ENCODE peak calls at places on chromosomes 5 and 9, in four cellular contexts. One of them, this sample, is unnamed.
A peak's percentile ranks its signal among the peaks of the same experiment; 100 is the strongest.

GRCh38 chr9:119736478-119737454 is 367.5 kb upstream of the BRINP1 start:
- DNase-seq in SJSA1: no peak
- DNase-seq in IMR-90: no peak
- DNase-seq in A549: no peak
- DNase-seq in this sample: no peak

GRCh38 chr5:136164226-136164625 is 28.7 kb downstream of the SMIM32 start:
- DNase-seq in SJSA1: no peak
- DNase-seq in A549: no peak
- DNase-seq in IMR-90: no peak
- DNase-seq in this sample: no peak

GRCh38 chr5:64635056-64635686 is 55.1 kb upstream of the SHISAL2B start:
- DNase-seq in A549: peak; percentile 7
- DNase-seq in SJSA1: no peak
- DNase-seq in IMR-90: peak; percentile 39
- DNase-seq in this sample: peak; percentile 40

GRCh38 chr9:14515564-14516198 is 177.6 kb downstream of the ZDHHC21 start:
- DNase-seq in A549: no peak
- DNase-seq in IMR-90: no peak
- DNase-seq in SJSA1: no peak
- DNase-seq in this sample: peak; percentile 69

GRCh38 chr9:32738501-32739172 is 44.7 kb upstream of the TMEM215 start:
- DNase-seq in IMR-90: no peak
- DNase-seq in A549: no peak
- DNase-seq in SJSA1: no peak
- DNase-seq in this sample: peak; percentile 3

GRCh38 chr5:39132128-39132447 is 57.9 kb upstream of the RICTOR start:
- DNase-seq in IMR-90: no peak
- DNase-seq in A549: no peak
- DNase-seq in SJSA1: no peak
- DNase-seq in this sample: no peak

GRCh38 chr5:84249918-84250635 is 134.6 kb downstream of the EDIL3 start:
- DNase-seq in A549: no peak
- DNase-seq in SJSA1: peak; percentile 90
- DNase-seq in IMR-90: peak; percentile 79
- DNase-seq in this sample: peak; percentile 85

GRCh38 chr5:133828727-133829126 is 139.7 kb downstream of the C5orf15 start:
- DNase-seq in A549: no peak
- DNase-seq in SJSA1: no peak
- DNase-seq in IMR-90: no peak
- DNase-seq in this sample: no peak

GRCh38 chr5:178388381-178389030 is 155.9 kb upstream of the PHYKPL start:
- DNase-seq in IMR-90: peak; percentile 18
- DNase-seq in SJSA1: peak; percentile 35
- DNase-seq in A549: no peak
- DNase-seq in this sample: no peak

GRCh38 chr5:73093943-73094342 is 26.4 kb upstream of the TMEM171 start:
- DNase-seq in A549: no peak
- DNase-seq in IMR-90: peak; percentile 78
- DNase-seq in SJSA1: peak; percentile 73
- DNase-seq in this sample: peak; percentile 67

GRCh38 chr9:115992834-115993233 is 160.8 kb upstream of the PAPPA start:
- DNase-seq in IMR-90: peak; percentile 82
- DNase-seq in SJSA1: peak; percentile 40
- DNase-seq in A549: no peak
- DNase-seq in this sample: peak; percentile 55

GRCh38 chr9:33350310-33350709 is 52.1 kb downstream of the AQP7 start:
- DNase-seq in IMR-90: peak; percentile 95
- DNase-seq in A549: peak; percentile 50
- DNase-seq in SJSA1: no peak
- DNase-seq in this sample: peak; percentile 81

GRCh38 chr9:126147620-126148522 is 178.8 kb upstream of the MVB12B start:
- DNase-seq in IMR-90: no peak
- DNase-seq in A549: no peak
- DNase-seq in SJSA1: peak; percentile 27
- DNase-seq in this sample: no peak

GRCh38 chr9:76820431-76820830 is 56.2 kb downstream of the PCA3 start:
- DNase-seq in SJSA1: no peak
- DNase-seq in A549: no peak
- DNase-seq in IMR-90: no peak
- DNase-seq in this sample: no peak

GRCh38 chr9:124527781-124528180 is 20.6 kb upstream of the NR5A1 start:
- DNase-seq in SJSA1: no peak
- DNase-seq in IMR-90: peak; percentile 63
- DNase-seq in A549: no peak
- DNase-seq in this sample: peak; percentile 44

GRCh38 chr9:105901514-105902109 is 207.3 kb downstream of the TMEM38B start:
- DNase-seq in SJSA1: peak; percentile 52
- DNase-seq in IMR-90: peak; percentile 3
- DNase-seq in A549: peak; percentile 54
- DNase-seq in this sample: peak; percentile 46

GRCh38 chr5:177367323-177367848 is 9.7 kb downstream of the RGS14 start:
- DNase-seq in A549: no peak
- DNase-seq in SJSA1: no peak
- DNase-seq in IMR-90: no peak
- DNase-seq in this sample: no peak

GRCh38 chr5:16578474-16578883 is 38.3 kb downstream of the RETREG1 start:
- DNase-seq in SJSA1: no peak
- DNase-seq in A549: no peak
- DNase-seq in IMR-90: no peak
- DNase-seq in this sample: no peak

GRCh38 chr5:180171568-180172094 is 37.4 kb downstream of the RASGEF1C start:
- DNase-seq in IMR-90: no peak
- DNase-seq in A549: no peak
- DNase-seq in SJSA1: no peak
- DNase-seq in this sample: no peak

GRCh38 chr5:87732875-87733768 is 320.4 kb upstream of the CCNH start:
- DNase-seq in SJSA1: no peak
- DNase-seq in A549: no peak
- DNase-seq in IMR-90: no peak
- DNase-seq in this sample: no peak

GRCh38 chr9:128361296-128361980 is 9.7 kb upstream of the URM1 start:
- DNase-seq in A549: no peak
- DNase-seq in SJSA1: no peak
- DNase-seq in IMR-90: no peak
- DNase-seq in this sample: peak; percentile 13

GRCh38 chr5:111509119-111509518 is 3.2 kb downstream of the STARD4 start:
- DNase-seq in IMR-90: no peak
- DNase-seq in SJSA1: no peak
- DNase-seq in A549: no peak
- DNase-seq in this sample: no peak

GRCh38 chr5:135009736-135010501 is 24.1 kb downstream of the PITX1 start:
- DNase-seq in SJSA1: peak; percentile 47
- DNase-seq in IMR-90: no peak
- DNase-seq in A549: no peak
- DNase-seq in this sample: no peak

GRCh38 chr5:177194278-177194677 is 60.7 kb downstream of the NSD1 start:
- DNase-seq in SJSA1: peak; percentile 86
- DNase-seq in A549: peak; percentile 33
- DNase-seq in IMR-90: peak; percentile 94
- DNase-seq in this sample: peak; percentile 83

GRCh38 chr5:66306105-66306843 is 162.2 kb downstream of the SREK1 start:
- DNase-seq in SJSA1: peak; percentile 55
- DNase-seq in A549: peak; percentile 77
- DNase-seq in IMR-90: peak; percentile 63
- DNase-seq in this sample: peak; percentile 77

GRCh38 chr5:112861638-112861985 is 525 bp downstream of the SRP19 start:
- DNase-seq in A549: no peak
- DNase-seq in SJSA1: no peak
- DNase-seq in IMR-90: no peak
- DNase-seq in this sample: no peak

GRCh38 chr9:89384783-89385182 is 66.5 kb downstream of the SECISBP2 start:
- DNase-seq in IMR-90: no peak
- DNase-seq in SJSA1: no peak
- DNase-seq in A549: no peak
- DNase-seq in this sample: no peak

GRCh38 chr9:129103595-129103965 is 7.0 kb downstream of the CRAT start:
- DNase-seq in SJSA1: no peak
- DNase-seq in IMR-90: no peak
- DNase-seq in A549: no peak
- DNase-seq in this sample: no peak

GRCh38 chr5:74075900-74076484 is 450.0 kb downstream of the ARHGEF28 start:
- DNase-seq in A549: no peak
- DNase-seq in IMR-90: peak; percentile 7
- DNase-seq in SJSA1: no peak
- DNase-seq in this sample: peak; percentile 29

GRCh38 chr5:172607213-172607793 is 33.8 kb upstream of the NEURL1B start:
- DNase-seq in SJSA1: no peak
- DNase-seq in A549: no peak
- DNase-seq in IMR-90: peak; percentile 3
- DNase-seq in this sample: no peak

GRCh38 chr5:176614805-176615478 is 5.0 kb upstream of the GPRIN1 start:
- DNase-seq in A549: peak; percentile 58
- DNase-seq in SJSA1: peak; percentile 85
- DNase-seq in IMR-90: peak; percentile 88
- DNase-seq in this sample: peak; percentile 70

GRCh38 chr5:57817001-57817453 is 334.4 kb upstream of the ACTBL2 start:
- DNase-seq in A549: no peak
- DNase-seq in SJSA1: no peak
- DNase-seq in IMR-90: no peak
- DNase-seq in this sample: peak; percentile 49

GRCh38 chr9:87615547-87616148 is 110.3 kb upstream of the CTSL start:
- DNase-seq in A549: no peak
- DNase-seq in IMR-90: no peak
- DNase-seq in SJSA1: peak; percentile 68
- DNase-seq in this sample: no peak

GRCh38 chr5:80346055-80346454 is 26.3 kb downstream of the SPZ1 start:
- DNase-seq in SJSA1: no peak
- DNase-seq in IMR-90: no peak
- DNase-seq in A549: peak; percentile 28
- DNase-seq in this sample: peak; percentile 2

GRCh38 chr5:10423009-10423408 is 18.7 kb upstream of the ROPN1L start:
- DNase-seq in IMR-90: no peak
- DNase-seq in A549: no peak
- DNase-seq in SJSA1: no peak
- DNase-seq in this sample: no peak

GRCh38 chr5:14236757-14237156 is 93.6 kb downstream of the TRIO start:
- DNase-seq in IMR-90: no peak
- DNase-seq in SJSA1: no peak
- DNase-seq in A549: no peak
- DNase-seq in this sample: no peak

GRCh38 chr5:171623551-171624097 is 162.0 kb upstream of the SMIM23 start:
- DNase-seq in SJSA1: no peak
- DNase-seq in IMR-90: no peak
- DNase-seq in A549: no peak
- DNase-seq in this sample: no peak

GRCh38 chr5:122805481-122805880 is 30.6 kb downstream of the SNX2 start:
- DNase-seq in A549: no peak
- DNase-seq in IMR-90: peak; percentile 52
- DNase-seq in SJSA1: no peak
- DNase-seq in this sample: no peak

GRCh38 chr5:69372394-69372793 is 2.8 kb downstream of the RAD17 start:
- DNase-seq in SJSA1: no peak
- DNase-seq in A549: no peak
- DNase-seq in IMR-90: no peak
- DNase-seq in this sample: no peak
- H3K4me3 ChIP-seq in SJSA1: no peak overlapping the region
- H3K4me3 ChIP-seq in A549: no peak overlapping the region
- H3K4me3 ChIP-seq in IMR-90: no peak overlapping the region
- H3K4me3 ChIP-seq in this sample: no peak overlapping the region

GRCh38 chr5:115857621-115858349 is 16.1 kb downstream of the AP3S1 start:
- DNase-seq in A549: no peak
- DNase-seq in IMR-90: peak; percentile 35
- DNase-seq in SJSA1: no peak
- DNase-seq in this sample: peak; percentile 78
- H3K4me3 ChIP-seq in A549: no peak overlapping the region
- H3K4me3 ChIP-seq in IMR-90: no peak overlapping the region
- H3K4me3 ChIP-seq in SJSA1: no peak overlapping the region
- H3K4me3 ChIP-seq in this sample: no peak overlapping the region

DNA sequence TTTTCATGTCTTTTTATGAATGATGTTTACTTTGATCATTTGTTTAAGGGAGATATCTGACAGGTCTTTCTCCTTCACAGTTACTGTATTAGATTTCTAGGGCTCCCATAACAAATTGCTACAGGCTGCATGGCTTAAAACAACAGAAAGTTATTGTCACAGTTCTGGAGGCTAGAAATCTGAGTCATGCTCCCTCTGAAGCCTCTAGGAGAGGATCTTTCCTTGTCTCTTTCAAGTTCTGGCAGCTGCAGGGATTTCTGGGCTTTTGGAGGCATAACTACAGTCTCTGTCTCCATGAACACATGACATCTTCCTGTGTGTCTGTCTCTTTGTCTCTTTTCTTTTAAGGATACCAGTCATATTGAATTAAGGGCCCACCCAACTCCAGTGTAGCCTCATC is 557.3 kb upstream of the SEMA6A start:
- DNase-seq in IMR-90: no peak
- DNase-seq in A549: no peak
- DNase-seq in SJSA1: no peak
- DNase-seq in this sample: no peak
- H3K4me3 ChIP-seq in IMR-90: no peak overlapping the region
- H3K4me3 ChIP-seq in A549: no peak overlapping the region
- H3K4me3 ChIP-seq in SJSA1: no peak overlapping the region
- H3K4me3 ChIP-seq in this sample: no peak overlapping the region

GRCh38 chr5:67770431-67771025 is 445.0 kb upstream of the PIK3R1 start:
- DNase-seq in IMR-90: no peak
- DNase-seq in SJSA1: no peak
- DNase-seq in A549: no peak
- DNase-seq in this sample: no peak
- H3K4me3 ChIP-seq in IMR-90: no peak overlapping the region
- H3K4me3 ChIP-seq in SJSA1: no peak overlapping the region
- H3K4me3 ChIP-seq in A549: no peak overlapping the region
- H3K4me3 ChIP-seq in this sample: no peak overlapping the region

GRCh38 chr5:132258102-132259060 is 885 bp downstream of the PDLIM4 start:
- DNase-seq in A549: no peak
- DNase-seq in IMR-90: peak; percentile 61
- DNase-seq in SJSA1: peak; percentile 77
- DNase-seq in this sample: peak; percentile 56

GRCh38 chr5:132259061-132259851 is 1.8 kb downstream of the PDLIM4 start:
- DNase-seq in SJSA1: peak; percentile 90
- DNase-seq in IMR-90: peak; percentile 95
- DNase-seq in A549: no peak
- DNase-seq in this sample: peak; percentile 92

GRCh38 chr5:132260714-132261615 is 3.5 kb downstream of the PDLIM4 start:
- DNase-seq in A549: no peak
- DNase-seq in IMR-90: peak; percentile 96
- DNase-seq in SJSA1: peak; percentile 97
- DNase-seq in this sample: peak; percentile 95

GRCh38 chr5:132261881-132262845 is 4.7 kb downstream of the PDLIM4 start:
- DNase-seq in IMR-90: no peak
- DNase-seq in SJSA1: peak; percentile 47
- DNase-seq in A549: no peak
- DNase-seq in this sample: no peak

DNA sequence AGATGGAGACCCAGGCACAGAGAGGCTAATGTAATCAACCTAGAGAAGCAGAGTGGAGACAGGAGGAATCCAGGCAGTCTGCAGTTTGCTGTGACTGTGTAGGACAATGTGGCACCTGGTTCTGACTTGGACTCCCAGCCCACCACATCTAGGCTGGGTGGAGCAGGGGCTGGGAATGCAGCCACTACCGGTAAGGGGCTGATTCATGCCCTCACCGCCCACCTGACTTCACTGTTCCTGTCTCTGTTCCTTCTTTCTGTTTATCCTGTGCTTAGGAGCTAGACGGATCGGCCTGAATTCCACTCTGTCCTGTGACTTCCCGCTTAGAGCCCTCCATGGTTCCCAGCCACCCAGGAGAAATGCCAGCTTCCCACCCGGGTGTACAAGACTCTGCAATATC is 2.6 kb downstream of the PDLIM4 start:
- DNase-seq in SJSA1: peak; percentile 58
- DNase-seq in IMR-90: peak; percentile 61
- DNase-seq in A549: no peak
- DNase-seq in this sample: peak; percentile 49
- H3K4me3 ChIP-seq in SJSA1: peak overlapping the region; percentile 80
- H3K4me3 ChIP-seq in IMR-90: peak overlapping the region; percentile 92
- H3K4me3 ChIP-seq in A549: no peak overlapping the region
- H3K4me3 ChIP-seq in this sample: peak overlapping the region; percentile 79

This sample was measured in astrocyte of the spinal cord.